ENCODE peak calls at places on chromosomes 13 and 19, in five cellular contexts. H is astrocyte, B is mammary epithelial cell, E is keratinocyte, W is OCI-LY7. S is an unnamed sample.

GRCh38 chr19:28883241-28883693 is 329.7 kb downstream of the UQCRFS1 start:
- DNase-seq in H (no peak), B (no peak), E (no peak), W (no peak), S (peak; percentile 41)

GRCh38 chr19:37706052-37706605 is 13.4 kb downstream of the ZNF607 start:
- DNase-seq in H (no peak), B (no peak), E (no peak), W (no peak), S (no peak)

GRCh38 chr13:112643759-112644459 is 45.9 kb upstream of the ATP11A start:
- DNase-seq in H (no peak), B (no peak), E (no peak), W (no peak), S (no peak)

GRCh38 chr19:45781282-45782161 is 768 bp downstream of the DMPK start:
- DNase-seq in H (no peak), B (peak; percentile 66), E (no peak), W (no peak), S (no peak)

GRCh38 chr13:113366031-113366588 is 2.2 kb upstream of the GRTP1 start:
- DNase-seq in H (no peak), B (no peak), E (no peak), W (no peak), S (no peak)

GRCh38 chr13:28022848-28023518 is 34.5 kb upstream of the URAD start:
- DNase-seq in H (peak; percentile 1), B (no peak), E (no peak), W (no peak), S (peak; percentile 26)

GRCh38 chr19:28324275-28325060 is 888.5 kb downstream of the UQCRFS1 start:
- DNase-seq in H (no peak), B (no peak), E (no peak), W (no peak), S (peak; percentile 31)

GRCh38 chr19:51458899-51459592 is 792 bp upstream of the SIGLEC8 start:
- DNase-seq in H (no peak), B (no peak), E (no peak), W (no peak), S (no peak)

GRCh38 chr19:5608271-5608666 is 14.3 kb downstream of the SAFB2 start:
- DNase-seq in H (no peak), B (no peak), E (no peak), W (no peak), S (no peak)
- H3K79me2 ChIP-seq in H (peaks cover 53% of the 10 kb centered on the region), B (peaks cover 46% of the 10 kb centered on the region), E (peaks cover 23% of the 10 kb centered on the region), W (no peaks in the 10 kb centered on the region), S (peaks cover 32% of the 10 kb centered on the region)

DNA sequence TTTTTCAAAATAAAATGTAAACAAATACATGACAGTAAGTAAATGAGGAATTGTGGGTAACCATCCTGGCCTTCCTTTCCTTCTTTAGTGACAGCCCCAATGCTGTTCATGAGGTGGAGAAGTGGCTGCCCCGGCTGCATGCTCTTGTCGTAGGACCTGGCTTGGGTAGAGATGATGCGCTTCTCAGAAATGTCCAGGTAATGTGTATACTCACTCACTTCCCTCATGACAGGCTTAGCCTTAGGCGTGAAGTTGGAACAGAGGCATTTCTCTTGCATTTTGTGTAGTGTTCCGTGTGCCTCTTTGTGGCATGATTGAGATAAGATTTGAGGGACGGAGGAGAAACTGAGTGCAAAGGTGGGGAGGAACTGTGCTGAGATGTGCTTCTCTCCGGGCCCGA is 12.0 kb downstream of the NAXD start:
- DNase-seq in H (no peak), B (peak; percentile 57), E (peak; percentile 38), W (no peak), S (no peak)
- H3K79me2 ChIP-seq in H (peaks cover 93% of the 10 kb centered on the region), B (peaks cover 94% of the 10 kb centered on the region), E (peaks cover 85% of the 10 kb centered on the region), W (no peaks in the 10 kb centered on the region), S (peaks cover 79% of the 10 kb centered on the region)

GRCh38 chr19:1884291-1884718 is 991 bp downstream of the ABHD17A start:
- DNase-seq in H (no peak), B (no peak), E (no peak), W (peak; percentile 34), S (no peak)

GRCh38 chr19:1883784-1884183 is 1.5 kb downstream of the ABHD17A start:
- DNase-seq in H (no peak), B (no peak), E (no peak), W (peak; percentile 27), S (no peak)

GRCh38 chr19:1882786-1883692 is 2.3 kb downstream of the ABHD17A start:
- DNase-seq in H (no peak), B (no peak), E (no peak), W (no peak), S (no peak)

GRCh38 chr19:1882089-1882785 is 3.1 kb downstream of the ABHD17A start:
- DNase-seq in H (no peak), B (no peak), E (no peak), W (peak; percentile 79), S (peak; percentile 36)

DNA sequence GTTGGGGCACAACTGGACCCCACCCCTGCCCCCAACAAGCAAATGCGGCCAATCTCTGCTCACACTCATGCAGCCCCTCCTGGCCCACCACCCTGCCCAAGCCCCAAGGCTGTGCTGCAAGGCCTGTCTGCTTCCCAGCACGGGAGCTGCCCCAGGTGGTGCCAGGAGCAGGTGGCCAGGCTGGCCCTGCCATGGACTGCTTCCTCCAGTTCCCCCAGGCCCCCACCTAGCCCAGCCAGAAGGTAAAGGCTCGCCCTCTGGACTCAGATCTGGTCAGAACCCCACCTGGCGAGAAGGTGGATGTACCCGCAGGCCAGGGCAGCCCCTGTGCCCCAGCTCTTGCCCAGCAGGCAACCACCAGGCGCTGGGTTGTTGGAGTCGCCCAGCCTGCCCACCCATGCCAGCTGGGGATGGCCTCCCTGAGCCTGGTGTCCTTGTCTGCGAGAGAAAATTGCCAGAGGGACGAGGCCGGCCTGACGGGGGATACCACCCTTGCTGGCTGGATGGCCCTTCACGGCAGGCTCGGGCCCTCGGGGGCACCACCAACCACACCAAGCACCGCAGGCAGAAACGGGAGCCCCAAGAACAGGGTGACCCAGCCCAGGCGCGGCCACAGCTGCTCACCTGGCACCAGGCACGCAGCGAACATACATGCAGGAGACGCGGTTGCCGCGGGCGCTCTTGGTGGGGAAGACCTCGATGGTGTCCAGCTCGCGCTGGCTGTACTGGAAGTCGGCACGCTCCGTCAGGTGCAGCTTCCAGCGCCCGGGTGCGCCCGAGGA is 4.5 kb downstream of the ABHD17A start:
- DNase-seq in H (no peak), B (no peak), E (no peak), W (no peak), S (no peak)
- H3K79me2 ChIP-seq in H (peaks cover 54% of the 10 kb centered on the region), B (peaks cover 54% of the 10 kb centered on the region), E (peaks cover 48% of the 10 kb centered on the region), W (peaks cover 36% of the 10 kb centered on the region), S (peaks cover 35% of the 10 kb centered on the region)

GRCh38 chr13:51233117-51233826 is 11.1 kb downstream of the FAM124A start:
- DNase-seq in H (no peak), B (no peak), E (no peak), W (no peak), S (no peak)

GRCh38 chr13:51235186-51235585 is 13.0 kb downstream of the FAM124A start:
- DNase-seq in H (no peak), B (no peak), E (no peak), W (no peak), S (no peak)

GRCh38 chr13:51235756-51236564 is 13.8 kb downstream of the FAM124A start:
- DNase-seq in H (no peak), B (no peak), E (no peak), W (peak; percentile 82), S (no peak)

GRCh38 chr13:51237887-51238286 is 15.7 kb downstream of the FAM124A start:
- DNase-seq in H (no peak), B (no peak), E (no peak), W (peak; percentile 23), S (no peak)

GRCh38 chr13:51234676-51235075 is 12.5 kb downstream of the FAM124A start:
- DNase-seq in H (no peak), B (no peak), E (no peak), W (peak; percentile 41), S (no peak)
- H3K79me2 ChIP-seq in H (no peaks in the 10 kb centered on the region), B (no peaks in the 10 kb centered on the region), E (no peaks in the 10 kb centered on the region), W (no peaks in the 10 kb centered on the region), S (peaks cover 74% of the 10 kb centered on the region)

GRCh38 chr19:32658075-32658474 is 16.9 kb downstream of the ANKRD27 start:
- DNase-seq in H (no peak), B (no peak), E (no peak), W (no peak), S (no peak)
- H3K79me2 ChIP-seq in H (peaks cover 41% of the 10 kb centered on the region), B (peaks cover 59% of the 10 kb centered on the region), E (peaks cover 37% of the 10 kb centered on the region), W (peaks cover 16% of the 10 kb centered on the region), S (peaks cover 12% of the 10 kb centered on the region)

GRCh38 chr19:48962029-48962848 is 2.9 kb upstream of the FTL start:
- DNase-seq in H (no peak), B (no peak), E (no peak), W (peak; percentile 83), S (no peak)
- H3K79me2 ChIP-seq in H (peaks cover 32% of the 10 kb centered on the region), B (peaks cover 8% of the 10 kb centered on the region), E (peaks cover 7% of the 10 kb centered on the region), W (peaks cover 17% of the 10 kb centered on the region), S (peaks cover 25% of the 10 kb centered on the region)

GRCh38 chr13:75637101-75637774 is 1.1 kb downstream of the LMO7 start:
- DNase-seq in H (no peak), B (peak; percentile 18), E (no peak), W (no peak), S (no peak)

GRCh38 chr13:75633285-75633684 is 2.8 kb upstream of the LMO7 start:
- DNase-seq in H (peak; percentile 95), B (peak; percentile 50), E (no peak), W (no peak), S (no peak)

GRCh38 chr13:75635101-75635620 is 969 bp upstream of the LMO7 start:
- DNase-seq in H (no peak), B (no peak), E (no peak), W (no peak), S (no peak)

GRCh38 chr13:75636339-75637095 is 387 bp downstream of the LMO7 start:
- DNase-seq in H (no peak), B (peak; percentile 57), E (no peak), W (peak; percentile 58), S (peak; percentile 61)

DNA sequence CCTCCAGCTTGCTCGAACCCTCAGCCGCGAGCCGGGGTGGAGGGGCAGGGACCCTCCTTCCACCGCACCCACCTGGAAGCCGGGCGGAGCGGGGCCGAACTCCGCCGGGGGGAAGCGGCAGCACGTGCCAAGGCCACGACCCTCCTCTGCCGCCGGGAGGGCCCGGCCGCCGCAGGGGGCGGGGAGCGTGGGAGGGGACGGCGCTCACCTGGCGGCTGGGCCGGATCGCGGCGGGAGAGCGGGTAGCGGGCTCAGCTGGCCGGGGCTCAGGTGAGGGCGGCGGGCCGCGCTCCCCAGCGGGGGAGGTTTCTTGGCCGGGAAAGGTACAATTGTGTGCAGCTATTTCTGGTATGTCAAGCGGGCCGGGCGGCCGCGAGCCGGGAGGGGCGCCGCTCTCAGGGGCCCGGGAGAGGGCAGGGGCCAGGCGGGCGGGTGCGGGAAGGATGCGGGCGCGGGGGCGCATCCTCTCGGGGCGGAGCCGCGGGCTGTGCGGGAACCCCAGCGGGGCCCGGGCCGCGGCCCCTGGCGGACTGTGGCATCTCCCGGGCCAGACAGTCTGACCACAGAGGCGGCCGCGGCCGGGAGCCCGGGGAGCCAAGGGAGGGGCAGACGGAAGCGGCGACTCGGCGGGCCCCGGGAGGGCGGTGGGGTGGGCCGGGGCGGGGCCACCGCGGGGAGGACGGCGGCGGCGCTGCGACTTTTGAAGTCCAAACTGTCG is at the start of gene LMO7:
- DNase-seq in H (peak; percentile 49), B (peak; percentile 27), E (no peak), W (peak; percentile 45), S (peak; percentile 78)
- H3K79me2 ChIP-seq in H (peaks cover 46% of the 10 kb centered on the region), B (no peaks in the 10 kb centered on the region), E (no peaks in the 10 kb centered on the region), W (no peaks in the 10 kb centered on the region), S (no peaks in the 10 kb centered on the region)

DNA sequence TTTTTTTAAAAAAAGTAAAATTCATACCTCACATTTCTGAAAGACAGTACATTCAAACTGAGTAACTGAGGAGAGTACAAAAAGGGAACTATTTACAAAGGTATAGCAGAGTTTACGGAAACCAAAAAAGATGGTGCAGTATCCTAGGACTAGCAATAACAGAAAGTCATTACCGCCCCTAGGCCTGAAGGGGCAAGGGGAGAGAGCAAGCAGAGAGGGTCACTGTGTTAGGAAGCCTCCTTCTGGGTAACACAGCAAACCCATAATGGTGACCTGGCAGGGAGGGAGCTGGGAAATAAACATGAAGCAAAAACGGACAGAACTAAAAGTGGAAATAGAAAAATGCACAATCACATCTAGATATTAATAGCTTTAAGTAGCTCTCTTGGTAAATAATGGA is 8.2 kb downstream of the VWA8 start:
- DNase-seq in H (no peak), B (no peak), E (no peak), W (no peak), S (no peak)
- H3K79me2 ChIP-seq in H (peaks cover 42% of the 10 kb centered on the region), B (peaks cover 66% of the 10 kb centered on the region), E (peaks cover 64% of the 10 kb centered on the region), W (peaks cover 62% of the 10 kb centered on the region), S (peaks cover 50% of the 10 kb centered on the region)